ENCODE peak calls at places on chromosomes 3 and 15, in seven cellular contexts. Z, Y, D, W, N, C and R are unnamed samples.

GRCh38 chr15:90018216-90018831 is 17.2 kb downstream of the ZNF710 start:
- DNase-seq in Z (no peak), Y (no peak), D (no peak), W (no peak), N (no peak), C (no peak), R (no peak)

GRCh38 chr3:123656241-123656640 is 71.4 kb upstream of the HACD2 start:
- DNase-seq in Z (no peak), Y (no peak), D (no peak), W (no peak), N (no peak), C (no peak), R (no peak)

GRCh38 chr3:55297235-55297634 is 189.9 kb downstream of the WNT5A start:
- DNase-seq in Z (no peak), Y (no peak), D (no peak), W (no peak), N (no peak), C (no peak), R (no peak)

GRCh38 chr15:55588070-55588817 is at the start of gene PYGO1:
- DNase-seq in Z (peak), Y (peak), D (peak), W (peak), N (no peak), C (peak), R (peak)

GRCh38 chr3:59913645-59914044 is 863.8 kb upstream of the CFAP20DC start:
- DNase-seq in Z (no peak), Y (no peak), D (no peak), W (no peak), N (no peak), C (no peak), R (no peak)

GRCh38 chr15:96338772-96339661 is 8.5 kb downstream of the NR2F2 start:
- DNase-seq in Z (no peak), Y (no peak), D (peak), W (no peak), N (no peak), C (no peak), R (no peak)

GRCh38 chr3:72776-73175 is 123.8 kb upstream of the CHL1 start:
- DNase-seq in Z (no peak), Y (no peak), D (no peak), W (no peak), N (no peak), C (peak), R (no peak)

GRCh38 chr3:50390523-50391177 is 31.3 kb upstream of the TMEM115 start:
- DNase-seq in Z (no peak), Y (no peak), D (no peak), W (no peak), N (no peak), C (no peak), R (no peak)